ENCODE peak calls at places on chromosome 16, in six cellular contexts. F, G, K, Z, W and N are unnamed samples.
A peak's percentile ranks its signal among the peaks of the same experiment; 100 is the strongest.

GRCh38 chr16:67723151-67723915 is 4.2 kb upstream of the GFOD2 start:
- DNase-seq in G (no peak), W (no peak), Z (peak; percentile 52), K (peak; percentile 3), F (no peak), N (no peak)

GRCh38 chr16:86532526-86532815 is 22.1 kb downstream of the FOXF1 start:
- DNase-seq in W (no peak), Z (no peak), F (no peak), K (no peak), G (no peak), N (no peak)

GRCh38 chr16:27470567-27471431 is 68.8 kb downstream of the IL21R start:
- DNase-seq in K (peak; percentile 96), Z (peak; percentile 99), W (no peak), F (no peak), G (no peak), N (no peak)

GRCh38 chr16:77063617-77064016 is 127.4 kb upstream of the MON1B start:
- DNase-seq in Z (no peak), F (no peak), G (no peak), W (no peak), K (no peak), N (no peak)

GRCh38 chr16:48434653-48435318 is 49.6 kb upstream of the SIAH1 start:
- DNase-seq in G (no peak), Z (no peak), F (no peak), K (peak; percentile 7), W (no peak), N (no peak)

GRCh38 chr16:29757950-29758466 is 12.2 kb upstream of the C16orf54 start:
- DNase-seq in K (no peak), G (no peak), F (no peak), Z (peak; percentile 2), W (no peak), N (no peak)

GRCh38 chr16:17211797-17212196 is 259.0 kb downstream of the XYLT1 start:
- DNase-seq in G (peak; percentile 11), K (no peak), W (no peak), F (peak; percentile 2), Z (no peak), N (peak; percentile 15)

GRCh38 chr16:87945351-87946042 is 5.7 kb upstream of the BANP start:
- DNase-seq in G (no peak), W (peak; percentile 95), F (no peak), Z (peak; percentile 71), K (peak; percentile 52), N (no peak)

GRCh38 chr16:30997887-30998711 is 12.3 kb downstream of the STX1B start:
- DNase-seq in F (no peak), Z (peak; percentile 94), K (peak; percentile 94), W (no peak), G (no peak), N (no peak)

GRCh38 chr16:81179219-81179618 is 59.3 kb upstream of the BCO1 start:
- DNase-seq in Z (no peak), W (no peak), K (no peak), F (no peak), G (no peak), N (no peak)

GRCh38 chr16:57708168-57708567 is 13.6 kb downstream of the DRC7 start:
- DNase-seq in W (no peak), F (no peak), G (no peak), Z (no peak), K (no peak), N (no peak)

GRCh38 chr16:21145738-21146137 is 4.9 kb downstream of the DNAH3 start:
- DNase-seq in F (no peak), W (no peak), Z (no peak), G (no peak), K (no peak), N (no peak)

GRCh38 chr16:88023366-88023765 is 72.1 kb downstream of the BANP start:
- DNase-seq in Z (no peak), K (no peak), W (no peak), G (no peak), F (no peak), N (no peak)

GRCh38 chr16:2370725-2371124 is 30.2 kb upstream of the ABCA3 start:
- DNase-seq in Z (no peak), F (no peak), W (no peak), K (no peak), G (no peak), N (no peak)

GRCh38 chr16:65725156-65725845 is 603.4 kb upstream of the CDH11 start:
- DNase-seq in G (no peak), F (no peak), W (no peak), K (no peak), Z (no peak), N (no peak)

GRCh38 chr16:56657555-56658430 is at the start of gene MT1F:
- DNase-seq in G (peak; percentile 60), Z (no peak), K (no peak), W (peak; percentile 28), F (peak; percentile 50), N (peak; percentile 45)